ENCODE peak calls at places on chromosomes 2 and 18, in five cellular contexts. U is CD8-positive, alpha-beta T cell; X is transverse colon; F is colonic mucosa; O is brain microvascular endothelial cell. B is an unnamed sample.

GRCh38 chr2:72863046-72863445 is 24.2 kb upstream of the SPR start:
- DNase-seq in O (no peak), U (no peak), F (no peak), X (no peak), B (no peak)

GRCh38 chr2:121999273-121999672 is 243.8 kb downstream of the TSN start:
- DNase-seq in O (peak; percentile 73), U (no peak), X (peak; percentile 34), F (peak; percentile 66), B (peak; percentile 62)

GRCh38 chr2:222255090-222255489 is 43.7 kb downstream of the PAX3 start:
- DNase-seq in X (no peak), U (no peak), O (no peak), F (no peak), B (no peak)

GRCh38 chr18:37419272-37419671 is 146.3 kb downstream of the CELF4 start:
- DNase-seq in X (no peak), O (no peak), U (no peak), F (no peak), B (no peak)

GRCh38 chr2:189060096-189060642 is 86.0 kb downstream of the COL3A1 start:
- DNase-seq in O (no peak), F (no peak), X (no peak), U (no peak), B (no peak)

GRCh38 chr2:47650001-47650535 is 132.9 kb upstream of the MSH6 start:
- DNase-seq in U (no peak), O (no peak), X (no peak), F (no peak), B (no peak)

GRCh38 chr2:149543845-149544244 is 43.7 kb downstream of the MMADHC start:
- DNase-seq in U (no peak), O (no peak), X (no peak), F (no peak), B (no peak)

GRCh38 chr2:207467716-207468347 is 61.9 kb upstream of the CREB1 start:
- DNase-seq in F (no peak), X (no peak), U (no peak), O (peak; percentile 65), B (no peak)

GRCh38 chr2:47008381-47009280 is 93.0 kb upstream of the MCFD2 start:
- DNase-seq in X (no peak), U (no peak), O (peak; percentile 53), F (no peak), B (peak; percentile 83)

GRCh38 chr2:96832751-96833507 is 10.9 kb downstream of the ANKRD23 start:
- DNase-seq in U (no peak), X (no peak), O (peak; percentile 70), F (no peak), B (no peak)

GRCh38 chr2:12091201-12091806 is 344.9 kb downstream of the LPIN1 start:
- DNase-seq in U (no peak), F (no peak), O (peak; percentile 4), X (no peak), B (no peak)

GRCh38 chr2:152710713-152711112 is 6.5 kb downstream of the PRPF40A start:
- DNase-seq in U (no peak), X (no peak), O (no peak), F (no peak), B (no peak)

GRCh38 chr2:63436488-63436887 is 151.8 kb downstream of the WDPCP start:
- DNase-seq in U (no peak), O (no peak), F (no peak), X (no peak), B (no peak)

GRCh38 chr2:235270951-235271350 is 222.9 kb upstream of the AGAP1 start:
- DNase-seq in F (no peak), U (peak; percentile 17), X (no peak), O (peak; percentile 73), B (no peak)

GRCh38 chr2:181462032-181462431 is 4.8 kb downstream of the ITGA4 start:
- DNase-seq in F (no peak), X (no peak), U (no peak), O (no peak), B (no peak)

GRCh38 chr2:44528595-44528994 is 166.8 kb downstream of the CAMKMT start:
- DNase-seq in F (no peak), O (peak; percentile 44), U (no peak), X (no peak), B (no peak)

GRCh38 chr2:141331127-141331526 is 799.7 kb downstream of the LRP1B start:
- DNase-seq in F (no peak), O (peak; percentile 68), U (no peak), X (no peak), B (no peak)

GRCh38 chr2:42804338-42804737 is 12.0 kb upstream of the HAAO start:
- DNase-seq in U (no peak), F (no peak), O (no peak), X (no peak), B (no peak)

DNA sequence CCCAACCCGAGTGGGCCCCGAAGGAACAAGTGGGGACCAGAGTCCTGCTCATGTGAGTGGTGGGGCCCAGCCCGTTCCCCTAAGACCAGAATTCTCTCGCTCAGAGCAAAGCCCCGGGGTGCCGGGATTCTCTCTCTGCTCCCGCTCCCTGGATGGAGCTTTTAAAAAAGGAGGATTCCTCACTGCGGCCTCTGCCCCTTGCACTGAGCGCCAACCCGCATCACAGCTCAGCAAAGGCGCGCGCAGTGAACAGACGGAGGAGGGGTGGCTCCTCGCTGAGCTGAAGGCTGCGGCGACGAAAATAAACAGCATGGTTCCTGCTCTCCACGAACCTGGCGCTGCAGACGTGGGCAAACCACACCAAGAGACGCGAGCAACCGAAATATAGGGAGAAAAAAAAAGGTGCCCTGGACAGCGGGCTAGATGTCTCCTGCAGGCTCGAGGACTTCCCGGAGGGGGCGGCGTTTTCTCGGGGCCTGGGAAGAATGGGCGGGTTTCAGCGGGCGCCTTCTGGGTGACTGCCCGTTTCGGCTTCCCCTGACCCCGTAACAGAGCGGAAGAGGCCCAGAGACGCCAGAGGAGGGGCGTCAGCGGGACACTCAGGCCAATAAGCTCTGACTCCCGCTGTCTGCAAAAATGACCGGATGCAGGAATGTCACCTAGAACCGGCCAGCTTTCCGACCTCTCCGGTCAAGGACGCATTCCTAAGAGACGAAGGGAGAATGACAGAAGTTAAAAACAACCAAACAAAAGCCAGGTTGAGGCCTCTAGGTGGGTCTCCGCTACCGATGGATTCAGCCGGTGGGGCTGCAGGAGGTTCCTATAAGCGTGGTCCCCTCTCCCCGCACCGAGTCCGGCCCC is 819 bp upstream of the KLF11 start:
- DNase-seq in X (peak; percentile 75), U (peak; percentile 44), O (peak; percentile 33), F (peak; percentile 80), B (no peak)
- TF ChIP-seq CTCF in X (peak; percentile 12), U (no peak), O (peak; percentile 17), F (no peak), B (no peak)

DNA sequence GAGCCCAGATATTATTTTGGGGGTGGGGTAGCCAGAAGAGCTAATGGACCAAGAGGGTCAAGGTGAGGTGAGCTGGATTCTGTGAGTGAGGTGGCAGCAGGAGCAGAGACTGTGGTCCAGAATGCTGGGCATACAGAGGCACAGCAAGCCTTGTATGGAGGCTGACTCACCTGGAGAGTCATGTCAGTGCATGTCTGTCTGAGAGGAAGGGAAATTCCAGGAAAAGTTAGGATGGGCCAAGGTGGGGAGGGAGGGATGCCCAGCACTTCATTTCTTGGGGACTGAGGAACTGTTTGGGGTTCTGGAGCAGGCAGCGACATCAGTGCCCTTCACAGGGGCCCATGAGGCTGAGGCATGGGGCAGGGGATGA is 21.1 kb downstream of the PER2 start:
- DNase-seq in F (no peak), U (no peak), X (no peak), O (no peak), B (no peak)
- H3K36me3 ChIP-seq in F (no peaks in the 10 kb centered on the region), U (peaks cover 6% of the 10 kb centered on the region), X (peaks cover 12% of the 10 kb centered on the region), O (no peaks in the 10 kb centered on the region), B (peaks cover 21% of the 10 kb centered on the region)

GRCh38 chr2:127683056-127683455 is 7.7 kb upstream of the LIMS2 start:
- DNase-seq in O (no peak), X (no peak), F (no peak), U (no peak), B (no peak)

GRCh38 chr2:127681976-127682857 is 6.9 kb upstream of the LIMS2 start:
- DNase-seq in U (no peak), F (no peak), X (no peak), O (no peak), B (no peak)

GRCh38 chr2:127680706-127681287 is 5.5 kb upstream of the LIMS2 start:
- DNase-seq in F (no peak), O (no peak), U (no peak), X (no peak), B (no peak)

GRCh38 chr2:127679680-127680361 is 4.5 kb upstream of the LIMS2 start:
- DNase-seq in X (no peak), O (no peak), F (no peak), U (no peak), B (no peak)

GRCh38 chr2:127681288-127681771 is 6.0 kb upstream of the LIMS2 start:
- DNase-seq in F (no peak), U (no peak), X (no peak), O (no peak), B (no peak)
- H3K4me3 ChIP-seq in F (no peak overlapping the region), U (no peak overlapping the region), X (peak overlapping the region; percentile 13), O (peak overlapping the region; percentile 12), B (no peak overlapping the region)

DNA sequence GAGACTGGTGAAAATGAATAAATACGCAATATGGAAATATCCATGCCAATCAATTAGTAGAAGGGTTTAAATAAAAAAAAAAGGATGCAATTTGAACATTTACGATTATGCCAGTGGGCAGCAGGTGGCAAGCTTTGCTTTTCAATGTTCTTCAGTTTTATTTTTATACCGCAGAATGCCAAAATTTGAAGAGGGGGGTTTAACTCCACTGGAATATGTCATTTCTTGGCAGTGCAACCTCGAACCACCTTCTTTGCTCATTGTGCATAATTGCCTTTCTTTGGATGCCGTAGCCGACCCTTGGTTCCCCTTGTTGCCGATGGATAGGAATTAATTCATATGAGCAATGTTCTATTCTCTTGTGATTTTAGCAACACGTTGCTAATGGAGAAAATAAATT is 88.0 kb downstream of the LTBP1 start:
- DNase-seq in X (no peak), O (no peak), U (no peak), F (no peak), B (no peak)
- TF ChIP-seq CTCF in X (peak; percentile 43), O (peak; percentile 55), U (no peak), F (no peak), B (peak; percentile 1)

GRCh38 chr2:86065512-86065911 is 40.2 kb downstream of the POLR1A start:
- DNase-seq in U (no peak), F (no peak), X (no peak), O (no peak), B (no peak)

GRCh38 chr2:86066007-86066578 is 39.6 kb downstream of the POLR1A start:
- DNase-seq in F (no peak), O (no peak), U (no peak), X (no peak), B (no peak)

GRCh38 chr2:86066915-86067314 is 38.8 kb downstream of the POLR1A start:
- DNase-seq in F (no peak), X (no peak), O (no peak), U (no peak), B (no peak)

GRCh38 chr2:86064006-86064405 is 41.7 kb downstream of the POLR1A start:
- DNase-seq in X (no peak), U (no peak), O (peak; percentile 27), F (no peak), B (no peak)

DNA sequence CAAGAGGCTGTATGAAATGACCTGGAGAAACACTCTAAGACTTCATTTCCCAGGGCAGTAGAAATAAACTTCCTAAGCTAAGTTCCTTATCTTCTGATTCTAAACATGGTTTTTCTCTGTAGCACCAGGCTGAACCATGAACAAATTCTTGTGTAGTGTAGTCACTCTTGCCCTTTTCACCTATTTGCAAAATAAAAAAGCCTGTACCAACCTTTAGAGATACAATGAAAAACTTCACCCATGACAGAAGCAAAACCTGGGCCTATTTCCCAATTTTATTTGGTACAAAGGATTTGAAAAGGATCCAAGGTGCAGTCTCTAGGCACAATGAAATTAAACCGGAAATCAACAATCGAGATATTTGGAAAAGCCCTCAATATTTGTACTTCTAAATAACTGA is 43.6 kb downstream of the POLR1A start:
- DNase-seq in U (no peak), F (no peak), X (no peak), O (peak; percentile 61), B (no peak)
- H3K36me3 ChIP-seq in U (peaks cover 31% of the 10 kb centered on the region), F (no peaks in the 10 kb centered on the region), X (peaks cover 28% of the 10 kb centered on the region), O (peaks cover 33% of the 10 kb centered on the region), B (peaks cover 38% of the 10 kb centered on the region)